ENCODE peak calls at places on chromosomes 4 and X, in nine cellular contexts. H is AG04450, J is cardiac fibroblast, G is type B pancreatic cell, Z is BJ, X is lower lobe of right lung, C is B cell, P is fibroblast of the aortic adventitia, M is AG10803. O is an unnamed sample.

GRCh38 chrX:87006561-87006960 is 511.0 kb upstream of the KLHL4 start:
- DNase-seq in H (no peak), M (no peak), Z (no peak), G (no peak), J (no peak), C (no peak), X (no peak), P (no peak), O (no peak)

GRCh38 chr4:96543346-96543745 is 703.5 kb downstream of the PDHA2 start:
- DNase-seq in H (no peak), J (no peak), P (no peak), X (no peak), Z (no peak), C (no peak), M (no peak), G (no peak), O (no peak)

GRCh38 chr4:113707013-113707412 is 54.5 kb downstream of the CAMK2D start:
- DNase-seq in P (peak), C (no peak), Z (no peak), J (peak), H (no peak), M (peak), G (no peak), X (no peak), O (no peak)

GRCh38 chr4:184163813-184164212 is 53.9 kb downstream of the ENPP6 start:
- DNase-seq in H (no peak), P (peak), C (no peak), G (no peak), M (peak), X (peak), J (no peak), Z (no peak), O (peak)

GRCh38 chr4:123248260-123248659 is 148.3 kb upstream of the SPRY1 start:
- DNase-seq in Z (peak), G (no peak), J (peak), X (no peak), M (peak), C (no peak), P (peak), H (no peak), O (no peak)

GRCh38 chr4:89660444-89660843 is 176.5 kb downstream of the SNCA start:
- DNase-seq in Z (no peak), C (no peak), J (no peak), G (no peak), P (no peak), X (no peak), H (no peak), M (no peak), O (no peak)

GRCh38 chr4:181909368-181909767 is 333.8 kb upstream of the TENM3 start:
- DNase-seq in P (peak), Z (no peak), J (peak), M (peak), C (no peak), G (no peak), H (peak), X (no peak), O (no peak)

GRCh38 chr4:10460313-10461047 is 3.3 kb upstream of the ZNF518B start:
- DNase-seq in Z (no peak), P (no peak), J (no peak), C (no peak), H (no peak), G (no peak), M (no peak), X (no peak), O (peak)

GRCh38 chrX:20988118-20988517 is 386.1 kb upstream of the CNKSR2 start:
- DNase-seq in P (no peak), C (no peak), M (peak), H (no peak), G (no peak), Z (no peak), J (peak), X (no peak), O (no peak)

GRCh38 chr4:948101-948935 is 16.1 kb downstream of the TMEM175 start:
- DNase-seq in Z (no peak), P (no peak), M (no peak), J (no peak), H (no peak), X (no peak), C (peak), G (peak), O (no peak)

GRCh38 chr4:53917719-53918118 is 146.7 kb downstream of the CHIC2 start:
- DNase-seq in Z (no peak), C (no peak), P (no peak), G (no peak), H (no peak), M (no peak), J (peak), X (no peak), O (no peak)

GRCh38 chrX:124435616-124436015 is 89.3 kb downstream of the SH2D1A start:
- DNase-seq in Z (no peak), H (no peak), J (no peak), P (no peak), G (no peak), M (no peak), X (no peak), C (no peak), O (no peak)

GRCh38 chrX:124086411-124086810 is 124.9 kb downstream of the STAG2 start:
- DNase-seq in C (no peak), X (no peak), J (no peak), G (no peak), M (no peak), Z (no peak), H (no peak), P (no peak), O (no peak)

GRCh38 chr4:127788517-127788916 is 6.4 kb downstream of the HSPA4L start:
- DNase-seq in H (no peak), X (no peak), C (no peak), P (peak), M (no peak), J (peak), Z (no peak), G (no peak), O (no peak)

GRCh38 chr4:88706574-88706973 is 8.9 kb upstream of the NAP1L5 start:
- DNase-seq in Z (no peak), X (no peak), P (peak), M (peak), H (peak), G (no peak), C (no peak), J (peak), O (no peak)

GRCh38 chr4:83009529-83009928 is 1.1 kb downstream of the LIN54 start:
- DNase-seq in Z (no peak), C (no peak), X (no peak), M (peak), P (peak), G (no peak), J (peak), H (no peak), O (no peak)

GRCh38 chr4:137156054-137156453 is 376.2 kb downstream of the PCDH18 start:
- DNase-seq in G (no peak), J (peak), P (peak), H (peak), X (no peak), C (no peak), M (peak), Z (peak), O (no peak)

GRCh38 chrX:15301924-15302323 is 13.5 kb downstream of the ASB11 start:
- DNase-seq in M (peak), H (no peak), C (no peak), G (no peak), X (peak), J (peak), Z (no peak), P (peak), O (no peak)

GRCh38 chr4:123776267-123776666 is 379.7 kb downstream of the SPRY1 start:
- DNase-seq in G (no peak), H (no peak), P (no peak), M (no peak), C (no peak), X (no peak), J (no peak), Z (no peak), O (peak)

GRCh38 chr4:106691749-106692148 is 323.2 kb upstream of the GIMD1 start:
- DNase-seq in H (no peak), P (no peak), J (peak), M (no peak), G (no peak), Z (no peak), C (no peak), X (no peak), O (no peak)

GRCh38 chrX:69085826-69086225 is 79.4 kb downstream of the PJA1 start:
- DNase-seq in M (no peak), H (no peak), G (no peak), J (no peak), Z (no peak), C (no peak), P (no peak), X (no peak), O (no peak)

GRCh38 chr4:24211821-24212220 is 322.0 kb upstream of the PPARGC1A start:
- DNase-seq in G (no peak), Z (no peak), C (no peak), X (no peak), P (peak), H (no peak), J (peak), M (peak), O (no peak)

GRCh38 chr4:76703123-76703490 is 194.8 kb downstream of the SOWAHB start:
- DNase-seq in C (no peak), P (no peak), H (no peak), Z (no peak), G (no peak), X (no peak), M (no peak), J (no peak), O (no peak)

DNA sequence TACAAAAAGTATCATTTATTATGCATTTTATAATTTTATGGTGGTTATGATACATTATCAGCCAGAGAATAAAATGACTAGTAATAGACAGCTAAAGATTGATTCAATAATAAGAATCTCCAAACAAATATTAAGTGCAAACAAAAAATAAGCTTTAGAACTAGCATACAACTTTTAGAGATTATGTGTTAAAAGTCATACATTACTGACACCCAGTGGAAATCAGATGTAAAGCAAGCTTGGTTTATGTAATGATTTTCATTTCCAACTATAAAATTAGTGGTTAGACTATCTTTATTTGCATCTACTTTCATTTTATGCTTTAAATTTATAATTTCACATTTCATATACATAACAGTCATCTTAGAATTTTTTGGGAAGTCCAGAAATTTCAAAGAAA is 57.7 kb downstream of the IL13RA2 start:
- DNase-seq in G (no peak), J (peak), P (peak), M (peak), H (no peak), Z (no peak), X (no peak), C (no peak), O (no peak)
- TF ChIP-seq CTCF in G (peak), J (no peak), P (peak), M (peak), H (peak), Z (peak), X (peak), C (no peak), O (no peak)

DNA sequence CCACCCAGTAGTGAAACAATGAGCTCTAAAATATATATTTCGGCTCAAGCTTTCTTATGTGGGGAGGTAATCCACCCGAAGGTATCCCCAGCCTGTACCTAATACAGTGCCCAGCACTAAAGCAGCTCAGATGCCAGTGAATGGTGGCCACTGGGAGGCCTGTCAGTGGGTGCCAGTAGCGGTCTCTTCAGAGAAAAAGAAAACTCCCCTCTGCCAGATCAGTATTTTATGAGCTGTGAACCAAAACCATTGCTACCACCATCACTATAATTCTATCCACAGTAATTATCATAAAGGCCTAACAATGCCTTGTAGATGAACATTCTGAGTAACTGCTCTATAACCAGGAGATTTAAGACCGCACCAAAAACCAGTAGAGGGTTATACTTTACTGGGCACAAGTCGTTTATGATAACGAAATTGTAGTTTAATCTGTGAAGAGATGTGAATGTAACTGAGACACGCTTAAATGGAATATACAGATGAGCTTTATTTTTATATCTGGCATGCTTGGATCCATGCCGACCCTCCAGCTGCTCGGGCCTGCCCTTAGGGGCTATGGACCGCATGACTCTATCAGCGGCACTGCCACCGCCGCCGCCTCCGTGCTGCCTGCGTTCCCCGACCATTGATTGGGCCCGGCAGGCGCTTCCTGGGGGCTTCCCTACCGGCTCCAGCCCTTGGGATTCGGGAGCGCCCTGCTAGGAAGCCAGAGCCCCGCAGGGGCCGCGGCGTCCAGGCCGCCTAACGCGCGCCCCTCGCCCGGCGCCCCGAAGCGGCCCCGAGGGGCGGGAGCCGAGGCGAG is 586 bp upstream of the NFKB1 start:
- DNase-seq in H (no peak), X (peak), M (peak), G (no peak), P (peak), Z (no peak), J (peak), C (peak), O (peak)
- TF ChIP-seq CTCF in H (no peak), X (peak), M (peak), G (peak), P (peak), Z (no peak), J (no peak), C (peak), O (no peak)

DNA sequence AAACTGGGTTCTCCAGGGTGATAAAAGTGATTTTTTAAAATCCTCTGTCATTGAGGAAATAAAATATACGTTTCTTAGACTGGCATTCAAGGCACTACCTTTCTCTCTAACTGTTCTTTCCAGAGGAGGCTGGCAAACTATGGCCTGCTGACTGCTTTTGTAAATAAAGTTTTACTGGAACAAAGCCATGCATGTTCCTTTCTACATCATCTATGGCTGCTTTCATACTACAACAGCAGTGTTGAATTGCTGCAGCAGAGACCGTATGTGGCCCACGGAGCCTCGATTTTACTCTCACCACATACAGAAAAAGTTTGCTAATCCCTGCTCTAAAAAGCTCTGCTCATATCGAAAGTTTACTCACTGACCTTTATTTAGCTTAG is 20.2 kb downstream of the SETD7 start:
- DNase-seq in H (no peak), C (no peak), P (no peak), Z (no peak), G (no peak), J (no peak), M (no peak), X (no peak), O (no peak)
- TF ChIP-seq CTCF in H (no peak), C (no peak), P (no peak), Z (no peak), G (no peak), J (no peak), M (no peak), X (no peak), O (no peak)

GRCh38 chr4:102345795-102346100 is 466 bp upstream of the SLC39A8 start:
- DNase-seq in M (no peak), P (no peak), J (no peak), X (no peak), Z (no peak), G (no peak), C (no peak), H (no peak), O (no peak)
- TF ChIP-seq CTCF in M (no peak), P (no peak), J (no peak), X (no peak), Z (no peak), G (no peak), C (peak), H (no peak), O (no peak)

DNA sequence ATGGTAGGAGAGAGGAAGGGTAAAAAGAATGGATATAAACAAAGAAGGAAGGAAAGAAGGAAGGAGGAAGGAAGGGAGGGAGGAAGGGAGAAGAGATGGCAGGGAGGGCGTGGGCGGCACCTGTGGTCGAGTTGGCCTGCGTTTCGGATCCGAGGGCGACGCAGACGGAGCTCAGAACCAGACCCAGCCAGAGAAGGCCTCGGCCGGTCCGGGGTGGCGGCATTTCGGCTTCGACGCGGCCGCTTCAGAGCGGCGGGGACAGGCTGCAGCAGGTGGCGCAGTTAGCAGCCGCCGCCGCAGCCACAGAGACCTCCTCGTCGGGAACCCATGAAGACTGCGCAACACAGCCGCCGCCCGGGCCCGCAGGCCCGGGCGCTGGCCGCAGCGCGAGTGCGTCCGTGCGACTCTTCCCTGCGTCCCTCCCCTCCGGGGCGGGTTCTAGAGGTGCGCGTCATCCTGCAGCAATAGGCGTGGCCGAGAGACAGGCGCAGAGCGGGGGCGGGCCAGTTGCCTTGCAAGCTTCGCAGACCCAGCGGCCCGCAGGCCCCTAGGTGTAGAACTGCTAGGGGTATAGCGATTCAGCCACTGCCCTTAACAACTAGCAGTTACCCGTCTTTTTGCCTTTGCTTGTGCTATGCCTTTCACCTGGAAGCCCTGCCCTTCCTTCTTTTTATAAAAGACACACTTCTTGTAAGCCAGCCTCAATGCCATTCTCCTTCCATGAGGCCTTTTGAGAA is at the start of gene IDS:
- DNase-seq in Z (peak), H (peak), J (peak), C (peak), G (peak), P (peak), M (peak), X (peak), O (peak)
- TF ChIP-seq CTCF in Z (no peak), H (no peak), J (no peak), C (no peak), G (no peak), P (no peak), M (no peak), X (no peak), O (no peak)

GRCh38 chr4:159608434-159608833 is 505.6 kb downstream of the RAPGEF2 start:
- DNase-seq in P (no peak), M (no peak), J (no peak), G (no peak), C (no peak), H (no peak), Z (no peak), X (no peak), O (no peak)
- TF ChIP-seq CTCF in P (no peak), M (no peak), J (no peak), G (no peak), C (no peak), H (no peak), Z (no peak), X (no peak), O (no peak)

GRCh38 chr4:165016971-165017370 is 14.8 kb upstream of the TRIM60 start:
- DNase-seq in M (no peak), X (no peak), C (no peak), P (no peak), G (no peak), J (no peak), H (no peak), Z (no peak), O (no peak)
- TF ChIP-seq CTCF in M (peak), X (no peak), C (no peak), P (no peak), G (peak), J (peak), H (peak), Z (peak), O (no peak)

GRCh38 chr4:140331245-140331644 is 42.2 kb upstream of the SCOC start:
- DNase-seq in Z (no peak), J (no peak), H (no peak), X (no peak), C (no peak), P (no peak), G (no peak), M (no peak), O (no peak)

GRCh38 chr4:140333523-140333922 is 39.9 kb upstream of the SCOC start:
- DNase-seq in P (no peak), M (no peak), J (no peak), X (no peak), Z (no peak), C (no peak), G (no peak), H (no peak), O (no peak)

GRCh38 chr4:140326395-140326993 is 47.0 kb upstream of the SCOC start:
- DNase-seq in C (no peak), X (no peak), P (peak), H (no peak), G (no peak), J (peak), Z (no peak), M (peak), O (no peak)

GRCh38 chr4:140332734-140333133 is 40.7 kb upstream of the SCOC start:
- DNase-seq in G (no peak), J (no peak), H (no peak), C (no peak), M (no peak), X (no peak), Z (no peak), P (no peak), O (no peak)

DNA sequence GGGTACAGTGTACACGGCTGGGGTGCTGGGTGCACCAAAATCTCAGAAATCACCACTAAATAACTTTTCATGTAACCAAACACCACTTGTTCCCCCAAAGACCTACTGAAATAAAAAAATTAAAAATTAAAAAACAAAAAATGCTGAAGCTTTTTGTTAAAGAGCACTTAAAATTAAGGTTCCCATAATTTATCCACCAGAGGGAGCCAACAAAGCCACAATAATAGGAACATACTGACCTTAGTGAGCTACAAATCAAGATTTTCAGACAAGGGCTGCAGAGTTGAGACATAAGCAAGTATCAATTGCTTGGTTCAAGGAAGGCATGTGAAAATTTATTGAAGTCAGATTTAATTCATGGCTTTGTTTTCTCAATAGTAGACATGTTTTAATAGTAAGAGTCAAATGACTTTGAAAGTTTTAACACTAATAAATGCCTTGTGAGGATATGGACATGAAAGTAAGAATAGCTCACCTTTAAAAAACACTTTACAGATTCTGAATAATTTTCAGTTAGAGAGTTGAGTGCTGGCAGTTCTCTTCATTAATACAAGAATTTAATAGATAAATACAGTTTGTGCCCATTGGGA is 43.0 kb upstream of the SCOC start:
- DNase-seq in G (no peak), H (no peak), C (no peak), P (peak), Z (no peak), X (no peak), M (peak), J (peak), O (no peak)
- TF ChIP-seq CTCF in G (peak), H (peak), C (no peak), P (peak), Z (peak), X (peak), M (peak), J (peak), O (no peak)

GRCh38 chrX:76127341-76127740 is 45.5 kb upstream of the PBDC1 start:
- DNase-seq in J (no peak), C (no peak), X (no peak), P (no peak), G (no peak), H (no peak), Z (no peak), M (no peak), O (no peak)
- TF ChIP-seq CTCF in J (no peak), C (no peak), X (peak), P (no peak), G (no peak), H (peak), Z (no peak), M (no peak), O (no peak)